ENCODE peak calls at places on chromosomes 1 and 21, in four cellular contexts. One of them, this sample, is unnamed. For H3K9me3, the result is how much of the 10 kb centered on the place peaks cover.

GRCh38 chr1:179129702-179130473 is 48.0 kb downstream of the TOR3A start:
- DNase-seq in hepatocyte: no peak
- DNase-seq in OCI-LY7: peak
- DNase-seq in PC-3: no peak
- DNase-seq in this sample: peak

GRCh38 chr1:38038836-38039235 is 7.8 kb downstream of the POU3F1 start:
- DNase-seq in hepatocyte: peak
- DNase-seq in OCI-LY7: no peak
- DNase-seq in PC-3: peak
- DNase-seq in this sample: peak

GRCh38 chr1:157133431-157133830 is 4.8 kb downstream of the ETV3 start:
- DNase-seq in hepatocyte: no peak
- DNase-seq in PC-3: no peak
- DNase-seq in OCI-LY7: no peak
- DNase-seq in this sample: no peak

GRCh38 chr1:221274373-221274772 is 395.1 kb downstream of the HLX start:
- DNase-seq in hepatocyte: no peak
- DNase-seq in OCI-LY7: no peak
- DNase-seq in PC-3: no peak
- DNase-seq in this sample: no peak

GRCh38 chr1:201405484-201405831 is 6.3 kb upstream of the LAD1 start:
- DNase-seq in PC-3: peak
- DNase-seq in OCI-LY7: no peak
- DNase-seq in hepatocyte: peak
- DNase-seq in this sample: no peak

GRCh38 chr1:64514197-64514765 is 44.4 kb downstream of the CACHD1 start:
- DNase-seq in OCI-LY7: no peak
- DNase-seq in PC-3: no peak
- DNase-seq in hepatocyte: peak
- DNase-seq in this sample: peak

GRCh38 chr1:221532071-221532755 is 209.7 kb downstream of the DUSP10 start:
- DNase-seq in PC-3: no peak
- DNase-seq in hepatocyte: no peak
- DNase-seq in OCI-LY7: no peak
- DNase-seq in this sample: no peak

GRCh38 chr1:150507912-150508864 is at the start of gene ECM1:
- DNase-seq in OCI-LY7: no peak
- DNase-seq in PC-3: peak
- DNase-seq in hepatocyte: peak
- DNase-seq in this sample: peak

GRCh38 chr1:154837679-154838171 is 32.4 kb downstream of the KCNN3 start:
- DNase-seq in hepatocyte: no peak
- DNase-seq in PC-3: no peak
- DNase-seq in OCI-LY7: peak
- DNase-seq in this sample: no peak

GRCh38 chr1:98367426-98367825 is 294.1 kb upstream of the SNX7 start:
- DNase-seq in OCI-LY7: no peak
- DNase-seq in hepatocyte: no peak
- DNase-seq in PC-3: no peak
- DNase-seq in this sample: no peak

GRCh38 chr1:53280486-53280885 is 42.2 kb upstream of the MAGOH start:
- DNase-seq in hepatocyte: no peak
- DNase-seq in PC-3: no peak
- DNase-seq in OCI-LY7: no peak
- DNase-seq in this sample: no peak

GRCh38 chr1:232570007-232570406 is 59.9 kb downstream of the SIPA1L2 start:
- DNase-seq in OCI-LY7: no peak
- DNase-seq in hepatocyte: no peak
- DNase-seq in PC-3: no peak
- DNase-seq in this sample: no peak

GRCh38 chr21:35995522-35996088 is 64.7 kb downstream of the SETD4 start:
- DNase-seq in OCI-LY7: no peak
- DNase-seq in hepatocyte: no peak
- DNase-seq in PC-3: peak
- DNase-seq in this sample: no peak

GRCh38 chr1:63319069-63320023 is 3.0 kb upstream of the FOXD3 start:
- DNase-seq in OCI-LY7: no peak
- DNase-seq in PC-3: no peak
- DNase-seq in hepatocyte: no peak
- DNase-seq in this sample: no peak

GRCh38 chr1:26544156-26544555 is 14.6 kb downstream of the RPS6KA1 start:
- DNase-seq in OCI-LY7: no peak
- DNase-seq in hepatocyte: no peak
- DNase-seq in PC-3: no peak
- DNase-seq in this sample: no peak

GRCh38 chr21:37207441-37208009 is 59.6 kb downstream of the VPS26C start:
- DNase-seq in OCI-LY7: no peak
- DNase-seq in PC-3: peak
- DNase-seq in hepatocyte: no peak
- DNase-seq in this sample: peak

GRCh38 chr1:37169743-37170275 is 135.5 kb upstream of the GRIK3 start:
- DNase-seq in PC-3: no peak
- DNase-seq in hepatocyte: no peak
- DNase-seq in OCI-LY7: no peak
- DNase-seq in this sample: no peak

GRCh38 chr1:161048949-161049722 is 3.4 kb upstream of the USF1 start:
- DNase-seq in hepatocyte: no peak
- DNase-seq in OCI-LY7: no peak
- DNase-seq in PC-3: no peak
- DNase-seq in this sample: no peak

GRCh38 chr1:53669511-53670191 is 69.3 kb downstream of the GLIS1 start:
- DNase-seq in hepatocyte: no peak
- DNase-seq in OCI-LY7: no peak
- DNase-seq in PC-3: no peak
- DNase-seq in this sample: no peak

GRCh38 chr1:215957692-215958091 is 390.6 kb downstream of the KCTD3 start:
- DNase-seq in hepatocyte: peak
- DNase-seq in OCI-LY7: no peak
- DNase-seq in PC-3: no peak
- DNase-seq in this sample: peak

GRCh38 chr1:54649921-54650320 is 8.3 kb downstream of the MROH7 start:
- DNase-seq in hepatocyte: no peak
- DNase-seq in OCI-LY7: no peak
- DNase-seq in PC-3: no peak
- DNase-seq in this sample: no peak

GRCh38 chr21:43929217-43929971 is 64.4 kb downstream of the AGPAT3 start:
- DNase-seq in hepatocyte: no peak
- DNase-seq in OCI-LY7: no peak
- DNase-seq in PC-3: no peak
- DNase-seq in this sample: no peak

GRCh38 chr1:114504023-114504422 is 7.0 kb downstream of the TRIM33 start:
- DNase-seq in hepatocyte: no peak
- DNase-seq in PC-3: no peak
- DNase-seq in OCI-LY7: no peak
- DNase-seq in this sample: no peak

GRCh38 chr1:243930822-243931671 is 81.0 kb upstream of the AKT3 start:
- DNase-seq in hepatocyte: peak
- DNase-seq in PC-3: no peak
- DNase-seq in OCI-LY7: no peak
- DNase-seq in this sample: no peak

GRCh38 chr1:162019006-162019405 is 4.7 kb downstream of the OLFML2B start:
- DNase-seq in OCI-LY7: no peak
- DNase-seq in hepatocyte: no peak
- DNase-seq in PC-3: peak
- DNase-seq in this sample: peak

GRCh38 chr1:84170171-84170570 is 26.1 kb downstream of the PRKACB start:
- DNase-seq in PC-3: no peak
- DNase-seq in hepatocyte: no peak
- DNase-seq in OCI-LY7: no peak
- DNase-seq in this sample: no peak

GRCh38 chr1:41582004-41582325 is 97.5 kb upstream of the EDN2 start:
- DNase-seq in hepatocyte: no peak
- DNase-seq in PC-3: no peak
- DNase-seq in OCI-LY7: no peak
- DNase-seq in this sample: no peak

GRCh38 chr1:61190476-61191067 is 108.2 kb downstream of the NFIA start:
- DNase-seq in PC-3: no peak
- DNase-seq in hepatocyte: no peak
- DNase-seq in OCI-LY7: no peak
- DNase-seq in this sample: no peak

GRCh38 chr1:42943166-42943565 is 15.5 kb downstream of the SLC2A1 start:
- DNase-seq in OCI-LY7: no peak
- DNase-seq in PC-3: peak
- DNase-seq in hepatocyte: no peak
- DNase-seq in this sample: no peak

GRCh38 chr1:236888126-236888525 is 93.0 kb downstream of the MTR start:
- DNase-seq in hepatocyte: no peak
- DNase-seq in PC-3: no peak
- DNase-seq in OCI-LY7: no peak
- DNase-seq in this sample: no peak

GRCh38 chr1:108561731-108562326 is 1.9 kb downstream of the EEIG2 start:
- DNase-seq in OCI-LY7: peak
- DNase-seq in hepatocyte: peak
- DNase-seq in PC-3: peak
- DNase-seq in this sample: peak

GRCh38 chr1:184882649-184883303 is 91.5 kb downstream of the NIBAN1 start:
- DNase-seq in OCI-LY7: no peak
- DNase-seq in hepatocyte: no peak
- DNase-seq in PC-3: no peak
- DNase-seq in this sample: peak

GRCh38 chr1:8090241-8090702 is 64.2 kb upstream of the ERRFI1 start:
- DNase-seq in hepatocyte: peak
- DNase-seq in OCI-LY7: no peak
- DNase-seq in PC-3: peak
- DNase-seq in this sample: peak

GRCh38 chr1:38848069-38848468 is 11.5 kb downstream of the RRAGC start:
- DNase-seq in OCI-LY7: peak
- DNase-seq in PC-3: no peak
- DNase-seq in hepatocyte: no peak
- DNase-seq in this sample: no peak

GRCh38 chr1:228013322-228014234 is 6.8 kb downstream of the WNT3A start:
- DNase-seq in OCI-LY7: no peak
- DNase-seq in PC-3: peak
- DNase-seq in hepatocyte: no peak
- DNase-seq in this sample: no peak

GRCh38 chr1:207240325-207241095 is 81.0 kb upstream of the CD55 start:
- DNase-seq in PC-3: peak
- DNase-seq in hepatocyte: peak
- DNase-seq in OCI-LY7: no peak
- DNase-seq in this sample: peak

DNA sequence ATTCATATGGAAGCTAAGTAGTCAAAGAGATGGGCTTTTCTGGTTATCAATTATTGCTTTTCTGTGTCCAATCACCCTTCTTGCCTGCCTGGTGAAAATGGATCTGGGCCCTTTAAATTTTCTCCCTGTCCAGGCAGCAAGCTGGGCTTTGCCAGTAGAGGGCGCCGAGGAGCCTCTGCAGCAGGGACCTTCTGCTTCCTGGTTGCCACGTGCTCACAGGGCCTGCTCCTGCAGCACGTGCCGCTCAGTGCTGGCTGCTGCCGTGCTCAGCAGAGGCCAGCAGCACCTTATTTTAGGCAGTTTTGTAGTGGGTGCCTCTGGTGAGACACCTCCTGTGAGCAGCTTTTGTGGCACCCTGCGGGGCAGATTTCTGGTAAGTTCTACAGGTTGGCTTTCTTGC is 4.0 kb downstream of the ACTL8 start:
- DNase-seq in OCI-LY7: peak
- DNase-seq in hepatocyte: no peak
- DNase-seq in PC-3: no peak
- DNase-seq in this sample: no peak
- H3K9me3 ChIP-seq in OCI-LY7: under half
- H3K9me3 ChIP-seq in hepatocyte: under half
- H3K9me3 ChIP-seq in PC-3: under half
- H3K9me3 ChIP-seq in this sample: under half

DNA sequence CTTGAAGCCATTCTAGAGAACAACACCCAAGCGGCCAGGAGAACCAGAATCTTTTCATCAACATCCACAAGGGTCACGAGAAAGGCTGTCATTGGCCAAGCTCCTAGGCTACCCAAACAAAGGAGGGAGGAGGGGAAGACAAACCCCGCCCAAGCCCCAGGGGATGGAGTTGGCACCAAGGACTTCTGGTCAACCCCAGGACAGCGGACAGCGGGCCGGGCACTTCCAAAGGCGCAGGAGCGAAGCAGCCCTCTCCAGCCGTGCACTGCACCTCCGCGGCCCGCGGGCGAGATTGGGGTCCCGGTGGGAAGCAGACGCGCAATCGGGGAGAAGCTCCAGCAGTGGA is at the start of gene CLIC6:
- DNase-seq in hepatocyte: peak
- DNase-seq in OCI-LY7: no peak
- DNase-seq in PC-3: no peak
- DNase-seq in this sample: no peak
- TF ChIP-seq EZH2phosphoT487 in hepatocyte: no peak
- TF ChIP-seq EZH2phosphoT487 in OCI-LY7: no peak
- TF ChIP-seq EZH2phosphoT487 in PC-3: no peak
- TF ChIP-seq EZH2phosphoT487 in this sample: no peak

GRCh38 chr1:10916311-10916710 is 96.1 kb upstream of the TARDBP start:
- DNase-seq in hepatocyte: no peak
- DNase-seq in PC-3: no peak
- DNase-seq in OCI-LY7: no peak
- DNase-seq in this sample: no peak
- H2AFZ ChIP-seq in hepatocyte: no peak
- H2AFZ ChIP-seq in PC-3: no peak
- H2AFZ ChIP-seq in OCI-LY7: no peak
- H2AFZ ChIP-seq in this sample: no peak

DNA sequence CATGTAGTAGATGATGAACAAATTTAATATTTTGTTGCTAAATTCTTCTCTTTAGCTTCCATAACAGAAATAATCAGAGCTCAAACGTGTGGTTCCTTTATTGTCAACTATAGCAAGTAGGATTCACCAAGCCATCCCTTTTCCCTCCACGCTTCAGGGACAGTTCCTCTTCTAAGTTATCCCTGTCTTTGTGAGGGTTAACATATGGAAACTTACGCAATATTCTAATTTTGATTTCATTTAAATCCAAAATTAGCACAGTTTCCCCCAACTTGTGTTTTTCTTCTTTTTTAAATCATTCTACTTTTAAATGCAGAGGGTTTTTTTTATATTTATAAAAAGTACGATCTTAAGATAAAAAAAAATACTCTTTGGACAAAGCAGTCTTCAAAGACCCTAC is 273.2 kb downstream of the NEGR1 start:
- DNase-seq in OCI-LY7: no peak
- DNase-seq in hepatocyte: no peak
- DNase-seq in PC-3: no peak
- DNase-seq in this sample: no peak
- H3K9me3 ChIP-seq in OCI-LY7: under half
- H3K9me3 ChIP-seq in hepatocyte: under half
- H3K9me3 ChIP-seq in PC-3: under half
- H3K9me3 ChIP-seq in this sample: under half

This sample was measured in GM23248.